ENCODE peak calls at places on chromosomes 6 and 20, in eight cellular contexts. M is hepatocyte; F is stimulated activated CD8-positive, alpha-beta memory T cell treated with anti-CD3 and anti-CD28 coated beads, Interleukin-12 subunit alpha, Interleukin-12 subunit beta, amount 100 ng/mL, for 4 hours; H is activated CD4-positive, CD25-positive, alpha-beta regulatory T cell treated with anti-CD3 and anti-CD28 coated beads, Interleukin-2, amount 50 U/mL, for 16 hours; U is activated naive CD4-positive, alpha-beta T cell treated with Interleukin-2 at 50 U/mL for 16 hours; E is heart left ventricle; N is NCI-H524 treated with DMSO at 0.1 percent for 48 hours; X is memory B cell. P is an unnamed sample.

GRCh38 chr6:111301914-111302313 is 181.1 kb downstream of the REV3L start:
- DNase-seq in M (no peak), F (no peak), H (no peak), U (no peak), E (no peak), N (no peak), X (no peak), P (no peak)

GRCh38 chr6:131811510-131811909 is 3.7 kb downstream of the ENPP1 start:
- DNase-seq in M (no peak), F (no peak), H (no peak), U (no peak), E (no peak), N (no peak), X (no peak), P (no peak)

GRCh38 chr6:66068033-66068432 is 361.0 kb upstream of the EYS start:
- DNase-seq in M (no peak), F (no peak), H (no peak), U (no peak), E (no peak), N (no peak), X (no peak), P (no peak)

GRCh38 chr20:63351811-63352591 is 9.1 kb downstream of the CHRNA4 start:
- DNase-seq in M (peak; percentile 56), F (no peak), H (no peak), U (no peak), E (no peak), N (no peak), X (no peak), P (no peak)

GRCh38 chr6:127589135-127589534 is 12.2 kb downstream of the C6orf58 start:
- DNase-seq in M (no peak), F (no peak), H (no peak), U (no peak), E (no peak), N (no peak), X (no peak), P (no peak)

GRCh38 chr6:44116643-44117382 is 10.4 kb downstream of the MRPL14 start:
- DNase-seq in M (peak; percentile 32), F (no peak), H (no peak), U (no peak), E (no peak), N (no peak), X (no peak), P (peak; percentile 67)

GRCh38 chr6:91911945-91912344 is 1325.1 kb upstream of the MAP3K7 start:
- DNase-seq in M (no peak), F (no peak), H (no peak), U (no peak), E (no peak), N (no peak), X (no peak), P (no peak)

GRCh38 chr6:150211700-150212615 is 69.1 kb downstream of the PPP1R14C start:
- DNase-seq in M (no peak), F (no peak), H (no peak), U (no peak), E (no peak), N (no peak), X (no peak), P (no peak)

GRCh38 chr6:156767603-156768467 is 9.3 kb upstream of the ARID1B start:
- DNase-seq in M (no peak), F (no peak), H (no peak), U (no peak), E (no peak), N (no peak), X (no peak), P (peak; percentile 15)

GRCh38 chr6:7671076-7671475 is 54.8 kb upstream of the BMP6 start:
- DNase-seq in M (no peak), F (no peak), H (no peak), U (no peak), E (no peak), N (no peak), X (no peak), P (no peak)

GRCh38 chr20:7893019-7893730 is 47.1 kb downstream of the HAO1 start:
- DNase-seq in M (no peak), F (no peak), H (no peak), U (no peak), E (no peak), N (no peak), X (no peak), P (no peak)

GRCh38 chr6:139436521-139437348 is 62.3 kb upstream of the CITED2 start:
- DNase-seq in M (no peak), F (no peak), H (no peak), U (no peak), E (no peak), N (no peak), X (no peak), P (peak; percentile 91)

GRCh38 chr20:31595654-31596411 is 9.3 kb upstream of the ID1 start:
- DNase-seq in M (peak; percentile 91), F (no peak), H (no peak), U (no peak), E (peak; percentile 88), N (no peak), X (no peak), P (peak; percentile 95)

GRCh38 chr6:79100304-79100703 is 22.2 kb upstream of the PHIP start:
- DNase-seq in M (no peak), F (no peak), H (no peak), U (no peak), E (no peak), N (no peak), X (no peak), P (no peak)

GRCh38 chr6:53250761-53251672 is 97.7 kb downstream of the ELOVL5 start:
- DNase-seq in M (no peak), F (no peak), H (no peak), U (no peak), E (no peak), N (no peak), X (no peak), P (peak; percentile 22)

GRCh38 chr6:149443411-149444181 is 41.2 kb downstream of the ZC3H12D start:
- DNase-seq in M (no peak), F (no peak), H (no peak), U (no peak), E (no peak), N (no peak), X (no peak), P (no peak)

GRCh38 chr6:150119256-150119655 is 23.6 kb upstream of the PPP1R14C start:
- DNase-seq in M (no peak), F (no peak), H (no peak), U (no peak), E (no peak), N (no peak), X (no peak), P (no peak)

GRCh38 chr20:19024296-19025035 is 188.0 kb upstream of the SLC24A3 start:
- DNase-seq in M (peak; percentile 58), F (no peak), H (no peak), U (no peak), E (no peak), N (no peak), X (no peak), P (no peak)

GRCh38 chr6:138987643-138988468 is at the start of gene REPS1:
- DNase-seq in M (peak; percentile 96), F (peak; percentile 85), H (peak; percentile 75), U (peak; percentile 92), E (peak; percentile 92), N (no peak), X (peak; percentile 97), P (peak; percentile 96)

GRCh38 chr20:62739581-62740285 is 31.1 kb downstream of the NTSR1 start:
- DNase-seq in M (no peak), F (peak; percentile 19), H (no peak), U (peak; percentile 48), E (no peak), N (peak; percentile 47), X (peak; percentile 33), P (no peak)

GRCh38 chr6:137882225-137882961 is 15.3 kb downstream of the TNFAIP3 start:
- DNase-seq in M (no peak), F (no peak), H (no peak), U (no peak), E (no peak), N (no peak), X (no peak), P (no peak)

GRCh38 chr6:17679726-17680125 is 27.0 kb downstream of the NUP153 start:
- DNase-seq in M (no peak), F (no peak), H (no peak), U (no peak), E (no peak), N (no peak), X (no peak), P (peak; percentile 85)

GRCh38 chr20:46353506-46354206 is 45.4 kb upstream of the CDH22 start:
- DNase-seq in M (no peak), F (no peak), H (no peak), U (no peak), E (no peak), N (no peak), X (no peak), P (no peak)

GRCh38 chr6:166556871-166557322 is 29.6 kb downstream of the RAMACL start:
- DNase-seq in M (no peak), F (no peak), H (no peak), U (no peak), E (peak; percentile 90), N (no peak), X (no peak), P (peak; percentile 33)

GRCh38 chr20:24816907-24817306 is 132.2 kb upstream of the CST7 start:
- DNase-seq in M (no peak), F (no peak), H (no peak), U (no peak), E (no peak), N (no peak), X (no peak), P (no peak)

GRCh38 chr6:27026361-27026760 is 221.1 kb upstream of the PRSS16 start:
- DNase-seq in M (no peak), F (no peak), H (no peak), U (no peak), E (no peak), N (no peak), X (no peak), P (peak; percentile 54)

GRCh38 chr20:5315807-5316187 is 957 bp downstream of the PROKR2 start:
- DNase-seq in M (no peak), F (no peak), H (no peak), U (no peak), E (no peak), N (no peak), X (no peak), P (no peak)

GRCh38 chr20:61460261-61461047 is 208.4 kb downstream of the CDH4 start:
- DNase-seq in M (no peak), F (no peak), H (no peak), U (no peak), E (no peak), N (no peak), X (no peak), P (no peak)

GRCh38 chr6:147081210-147081609 is 123.0 kb upstream of the STXBP5 start:
- DNase-seq in M (peak; percentile 43), F (no peak), H (no peak), U (no peak), E (no peak), N (no peak), X (no peak), P (peak; percentile 80)

GRCh38 chr6:22754111-22754510 is 184.7 kb downstream of the HDGFL1 start:
- DNase-seq in M (no peak), F (no peak), H (no peak), U (no peak), E (no peak), N (no peak), X (no peak), P (no peak)

GRCh38 chr6:49772296-49772695 is 14.8 kb downstream of the PGK2 start:
- DNase-seq in M (no peak), F (no peak), H (no peak), U (no peak), E (no peak), N (no peak), X (no peak), P (no peak)